ENCODE peak calls at places on chromosomes 4 and X, in five cellular contexts. J is neural progenitor cell, P is PC-3, S is HCT116, O is SK-N-SH. K is an unnamed sample.

GRCh38 chrX:42020225-42020624 is 96.9 kb upstream of the CASK start:
- DNase-seq in J (no peak), P (no peak), S (no peak), O (no peak), K (peak; percentile 9)

GRCh38 chr4:108060164-108060563 is 70.5 kb downstream of the HADH start:
- DNase-seq in J (peak; percentile 32), P (peak; percentile 41), S (peak; percentile 41), O (peak; percentile 54), K (no peak)

GRCh38 chr4:22962186-22962786 is 269.5 kb downstream of the GBA3 start:
- DNase-seq in J (peak; percentile 57), P (peak; percentile 76), S (no peak), O (no peak), K (peak; percentile 44)

GRCh38 chrX:68699960-68700746 is 52.7 kb downstream of the STARD8 start:
- DNase-seq in J (no peak), P (no peak), S (no peak), O (no peak), K (no peak)

GRCh38 chr4:4851906-4852305 is 7.6 kb upstream of the MSX1 start:
- DNase-seq in J (no peak), P (no peak), S (no peak), O (no peak), K (no peak)

GRCh38 chrX:150200820-150201287 is 162.3 kb upstream of the MAMLD1 start:
- DNase-seq in J (no peak), P (peak; percentile 98), S (peak; percentile 80), O (peak; percentile 26), K (no peak)

GRCh38 chr4:70654605-70655011 is 11.7 kb downstream of the JCHAIN start:
- DNase-seq in J (no peak), P (no peak), S (no peak), O (no peak), K (no peak)

GRCh38 chr4:83860200-83860599 is 324.3 kb downstream of the GPAT3 start:
- DNase-seq in J (no peak), P (peak; percentile 22), S (no peak), O (no peak), K (no peak)

GRCh38 chrX:132077912-132078311 is 49.9 kb downstream of the FRMD7 start:
- DNase-seq in J (no peak), P (no peak), S (no peak), O (no peak), K (no peak)

GRCh38 chr4:8643986-8644385 is 51.4 kb downstream of the CPZ start:
- DNase-seq in J (no peak), P (no peak), S (no peak), O (no peak), K (no peak)

GRCh38 chr4:114019972-114020358 is 40.5 kb upstream of the ARSJ start:
- DNase-seq in J (no peak), P (no peak), S (no peak), O (no peak), K (no peak)

GRCh38 chr4:76738081-76738931 is 159.6 kb downstream of the SOWAHB start:
- DNase-seq in J (no peak), P (no peak), S (no peak), O (no peak), K (no peak)

GRCh38 chr4:8315343-8316250 is 46.0 kb downstream of the HTRA3 start:
- DNase-seq in J (peak; percentile 76), P (peak; percentile 80), S (peak; percentile 13), O (peak; percentile 64), K (peak; percentile 20)

GRCh38 chr4:73507541-73507940 is 26.0 kb downstream of the AFM start:
- DNase-seq in J (no peak), P (no peak), S (no peak), O (no peak), K (no peak)

GRCh38 chrX:129957241-129958099 is 25.0 kb upstream of the BCORL1 start:
- DNase-seq in J (peak; percentile 79), P (peak; percentile 11), S (peak; percentile 15), O (peak; percentile 84), K (peak; percentile 69)

GRCh38 chr4:1065732-1066131 is 47.6 kb downstream of the RNF212 start:
- DNase-seq in J (no peak), P (no peak), S (no peak), O (no peak), K (no peak)

GRCh38 chr4:177008071-177008835 is 215.5 kb upstream of the VEGFC start:
- DNase-seq in J (no peak), P (peak; percentile 72), S (no peak), O (no peak), K (no peak)

GRCh38 chrX:45267007-45267406 is 66.3 kb upstream of the DIPK2B start:
- DNase-seq in J (no peak), P (no peak), S (no peak), O (no peak), K (no peak)

GRCh38 chr4:38489924-38490639 is 173.9 kb upstream of the KLF3 start:
- DNase-seq in J (peak; percentile 61), P (peak; percentile 48), S (no peak), O (no peak), K (no peak)

GRCh38 chr4:21948347-21949072 is at the start of gene KCNIP4:
- DNase-seq in J (peak; percentile 83), P (no peak), S (no peak), O (peak; percentile 68), K (peak; percentile 27)

GRCh38 chr4:152776352-152776751 is 3.2 kb downstream of the TIGD4 start:
- DNase-seq in J (no peak), P (peak; percentile 16), S (no peak), O (no peak), K (no peak)

GRCh38 chrX:105136786-105137185 is 83.7 kb downstream of the TEX13A start:
- DNase-seq in J (no peak), P (peak; percentile 94), S (no peak), O (no peak), K (no peak)

GRCh38 chrX:139881572-139881971 is 51.3 kb downstream of the ATP11C start:
- DNase-seq in J (no peak), P (peak; percentile 52), S (no peak), O (no peak), K (no peak)

GRCh38 chr4:17544205-17544604 is 29.2 kb downstream of the CLRN2 start:
- DNase-seq in J (no peak), P (peak; percentile 42), S (no peak), O (no peak), K (no peak)

GRCh38 chr4:127364397-127364796 is 268.4 kb upstream of the INTU start:
- DNase-seq in J (peak; percentile 2), P (no peak), S (no peak), O (no peak), K (no peak)

GRCh38 chr4:36041340-36041739 is 203.0 kb downstream of the ARAP2 start:
- DNase-seq in J (no peak), P (no peak), S (no peak), O (no peak), K (no peak)

GRCh38 chr4:88969271-88969670 is 87.7 kb downstream of the FAM13A start:
- DNase-seq in J (no peak), P (no peak), S (no peak), O (no peak), K (no peak)

GRCh38 chr4:55216871-55217635 is 91.7 kb upstream of the KDR start:
- DNase-seq in J (peak; percentile 19), P (peak; percentile 33), S (no peak), O (no peak), K (no peak)

GRCh38 chr4:146634825-146635224 is 3.9 kb upstream of the POU4F2 start:
- DNase-seq in J (no peak), P (no peak), S (no peak), O (no peak), K (no peak)

GRCh38 chr4:128322986-128323385 is 35.4 kb upstream of the PGRMC2 start:
- DNase-seq in J (no peak), P (peak; percentile 86), S (no peak), O (no peak), K (no peak)

GRCh38 chrX:100673397-100673953 is 29.5 kb downstream of the SRPX2 start:
- DNase-seq in J (no peak), P (peak; percentile 34), S (no peak), O (no peak), K (no peak)
- H3K9ac ChIP-seq in J (no peak overlapping the region), P (no peak overlapping the region), S (no peak overlapping the region), O (no peak overlapping the region), K (no peak overlapping the region)

DNA sequence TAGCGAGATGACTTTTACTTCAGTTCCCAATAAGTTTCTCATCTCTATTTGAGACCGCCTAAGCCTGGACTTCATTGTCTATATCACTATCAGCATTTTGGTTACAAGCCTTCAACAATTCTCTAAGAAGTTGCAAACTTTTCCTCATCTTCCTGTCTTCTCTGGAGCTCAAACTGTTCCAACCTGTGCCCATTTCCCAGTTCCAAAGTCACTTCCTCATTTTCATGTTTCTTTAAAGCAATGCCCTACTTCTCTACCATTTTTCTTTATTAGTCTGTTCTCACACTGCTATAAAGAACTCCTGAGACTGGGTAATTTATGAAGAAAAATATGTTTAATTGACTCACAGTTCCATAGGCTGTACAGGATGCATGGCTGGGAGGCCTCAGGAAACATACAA is 251.9 kb downstream of the TECRL start:
- DNase-seq in J (no peak), P (no peak), S (no peak), O (no peak), K (no peak)
- TF ChIP-seq CTCF in J (no peak), P (no peak), S (no peak), O (no peak), K (no peak)

DNA sequence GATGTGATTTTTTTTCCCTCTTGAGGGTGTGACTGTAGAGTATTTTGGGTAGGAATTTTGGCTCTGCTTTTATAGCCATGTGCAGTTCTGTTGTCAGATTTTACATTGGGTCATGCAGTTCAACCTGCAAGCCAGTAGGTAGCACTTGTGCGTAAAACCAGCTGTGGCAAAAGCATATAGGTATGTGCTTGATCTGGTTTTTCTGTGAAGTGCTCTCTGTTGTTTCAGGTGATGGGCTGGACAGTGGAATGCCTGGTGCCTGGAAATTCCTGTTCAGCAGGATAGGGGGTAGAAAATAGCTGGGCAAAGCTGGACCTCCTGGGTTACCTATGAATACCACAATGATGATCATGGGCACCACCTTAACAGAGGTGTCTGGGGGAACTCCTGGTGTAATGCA is 584.2 kb upstream of the PCDH10 start:
- DNase-seq in J (no peak), P (peak; percentile 24), S (no peak), O (no peak), K (no peak)
- TF ChIP-seq EZH2phosphoT487 in J (no peak), P (no peak), S (no peak), O (no peak), K (no peak)

GRCh38 chr4:112897548-112897947 is 151.9 kb upstream of the ANK2 start:
- DNase-seq in J (peak; percentile 60), P (peak; percentile 6), S (no peak), O (no peak), K (no peak)

GRCh38 chr4:112896326-112896892 is 153.0 kb upstream of the ANK2 start:
- DNase-seq in J (peak; percentile 32), P (no peak), S (no peak), O (no peak), K (no peak)

GRCh38 chr4:112894480-112894879 is 155.0 kb upstream of the ANK2 start:
- DNase-seq in J (no peak), P (no peak), S (no peak), O (no peak), K (no peak)

GRCh38 chr4:112894951-112895350 is 154.5 kb upstream of the ANK2 start:
- DNase-seq in J (no peak), P (no peak), S (no peak), O (peak; percentile 28), K (no peak)

DNA sequence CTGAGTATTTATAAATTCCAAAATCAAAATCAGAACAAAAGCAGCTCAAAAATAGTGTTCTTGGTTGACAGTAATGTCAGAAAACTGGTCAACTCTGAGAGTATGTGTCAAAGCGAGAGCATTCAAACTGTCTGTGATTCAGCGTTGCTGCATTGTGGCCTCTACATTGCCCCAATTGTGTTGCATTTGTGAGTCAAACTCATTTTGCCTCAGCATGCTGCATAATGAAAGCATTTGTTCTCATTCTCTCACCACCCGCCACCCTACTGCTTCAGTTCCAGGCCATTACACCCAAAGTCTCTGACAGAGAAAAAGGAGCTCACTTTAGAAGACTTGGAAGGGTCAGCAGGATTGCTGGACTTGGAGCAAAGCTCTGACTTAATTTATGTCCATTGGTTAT is 153.7 kb upstream of the ANK2 start:
- DNase-seq in J (peak; percentile 81), P (no peak), S (no peak), O (no peak), K (no peak)
- H3K9ac ChIP-seq in J (no peak overlapping the region), P (no peak overlapping the region), S (no peak overlapping the region), O (no peak overlapping the region), K (no peak overlapping the region)